ENCODE peak calls at places on chromosomes 5 and 9, in four cellular contexts. J is transverse colon, N is HCT116, P is HepG2. A is an unnamed sample.

GRCh38 chr9:21056931-21057330 is 20.8 kb downstream of the IFNB1 start:
- DNase-seq in J (no peak), N (no peak), P (no peak), A (no peak)

GRCh38 chr5:1507961-1508678 is 15.6 kb downstream of the LPCAT1 start:
- DNase-seq in J (peak; percentile 3), N (no peak), P (no peak), A (peak; percentile 41)

GRCh38 chr9:93107151-93107824 is 11.3 kb downstream of the CARD19 start:
- DNase-seq in J (no peak), N (no peak), P (no peak), A (peak; percentile 43)

GRCh38 chr5:14816999-14817761 is 54.4 kb downstream of the ANKH start:
- DNase-seq in J (no peak), N (no peak), P (no peak), A (peak; percentile 63)

GRCh38 chr9:125540497-125540896 is 166.5 kb downstream of the MAPKAP1 start:
- DNase-seq in J (no peak), N (no peak), P (no peak), A (no peak)

GRCh38 chr9:34675048-34675714 is 12.7 kb upstream of the CCL27 start:
- DNase-seq in J (peak; percentile 78), N (peak; percentile 60), P (peak; percentile 80), A (peak; percentile 84)

GRCh38 chr5:86332851-86333250 is 284.9 kb upstream of the COX7C start:
- DNase-seq in J (no peak), N (no peak), P (no peak), A (no peak)

GRCh38 chr9:137411670-137412380 is 11.1 kb downstream of the EXD3 start:
- DNase-seq in J (peak; percentile 73), N (peak; percentile 75), P (no peak), A (peak; percentile 61)

GRCh38 chr5:23012842-23013241 is 159.7 kb upstream of the CDH12 start:
- DNase-seq in J (no peak), N (no peak), P (no peak), A (no peak)

GRCh38 chr9:100295240-100295639 is 57.5 kb downstream of the TEX10 start:
- DNase-seq in J (no peak), N (no peak), P (no peak), A (peak; percentile 21)

GRCh38 chr9:6805532-6805931 is 47.8 kb downstream of the KDM4C start:
- DNase-seq in J (no peak), N (no peak), P (no peak), A (peak; percentile 28)

GRCh38 chr5:73298251-73299016 is 125.4 kb downstream of the TMEM174 start:
- DNase-seq in J (no peak), N (no peak), P (no peak), A (no peak)

GRCh38 chr5:19975795-19976194 is 12.2 kb downstream of the CDH18 start:
- DNase-seq in J (no peak), N (no peak), P (no peak), A (no peak)

GRCh38 chr5:179994622-179995323 is 76.8 kb downstream of the RNF130 start:
- DNase-seq in J (no peak), N (no peak), P (no peak), A (no peak)

GRCh38 chr5:107676702-107677101 is 6.0 kb upstream of the EFNA5 start:
- DNase-seq in J (no peak), N (no peak), P (no peak), A (no peak)

GRCh38 chr5:154513669-154514084 is 35.6 kb upstream of the HAND1 start:
- DNase-seq in J (no peak), N (no peak), P (no peak), A (no peak)

GRCh38 chr5:84650448-84650847 is 265.8 kb upstream of the EDIL3 start:
- DNase-seq in J (no peak), N (no peak), P (no peak), A (no peak)

GRCh38 chr5:95959964-95960801 is 1.5 kb downstream of the ELL2 start:
- DNase-seq in J (peak; percentile 16), N (no peak), P (no peak), A (no peak)

GRCh38 chr9:94787268-94787667 is 60.8 kb downstream of the AOPEP start:
- DNase-seq in J (no peak), N (no peak), P (no peak), A (no peak)

GRCh38 chr9:93517331-93517730 is 59.1 kb upstream of the PHF2 start:
- DNase-seq in J (no peak), N (no peak), P (no peak), A (no peak)

GRCh38 chr5:150295172-150295611 is 5.6 kb upstream of the CAMK2A start:
- DNase-seq in J (peak; percentile 48), N (no peak), P (peak; percentile 60), A (no peak)

GRCh38 chr9:22240619-22241018 is 206.0 kb upstream of the DMRTA1 start:
- DNase-seq in J (no peak), N (no peak), P (no peak), A (no peak)

GRCh38 chr5:1199649-1200494 is 1.5 kb upstream of the SLC6A19 start:
- DNase-seq in J (no peak), N (no peak), P (peak; percentile 47), A (no peak)

GRCh38 chr9:98783518-98784226 is 12.7 kb downstream of the ANKS6 start:
- DNase-seq in J (no peak), N (no peak), P (no peak), A (no peak)

GRCh38 chr5:133696782-133697507 is 84.6 kb upstream of the FSTL4 start:
- DNase-seq in J (no peak), N (no peak), P (no peak), A (no peak)

GRCh38 chr9:21558627-21559401 is 76.7 kb upstream of the IFNE start:
- DNase-seq in J (no peak), N (no peak), P (no peak), A (no peak)

GRCh38 chr5:132103380-132103951 is 29.9 kb downstream of the CSF2 start:
- DNase-seq in J (peak; percentile 57), N (peak; percentile 86), P (peak; percentile 48), A (no peak)

GRCh38 chr5:172775326-172776234 is 4.6 kb upstream of the DUSP1 start:
- DNase-seq in J (peak; percentile 84), N (no peak), P (peak; percentile 95), A (peak; percentile 88)

GRCh38 chr5:122311888-122312669 is at the start of gene SNCAIP:
- DNase-seq in J (peak; percentile 43), N (no peak), P (no peak), A (peak; percentile 50)

GRCh38 chr5:113447651-113448050 is 12.9 kb upstream of the TSSK1B start:
- DNase-seq in J (no peak), N (no peak), P (peak; percentile 23), A (no peak)

GRCh38 chr9:110626109-110626829 is 42.3 kb upstream of the MUSK start:
- DNase-seq in J (no peak), N (no peak), P (no peak), A (no peak)

GRCh38 chr5:82758881-82759280 is 318.3 kb downstream of the TMEM167A start:
- DNase-seq in J (no peak), N (no peak), P (no peak), A (no peak)

GRCh38 chr5:150513375-150514309 is 5.7 kb downstream of the NDST1 start:
- DNase-seq in J (no peak), N (no peak), P (no peak), A (no peak)

GRCh38 chr5:178257650-178258049 is 25.0 kb upstream of the PHYKPL start:
- DNase-seq in J (no peak), N (no peak), P (no peak), A (no peak)

GRCh38 chr9:136268776-136269175 is 23.2 kb upstream of the QSOX2 start:
- DNase-seq in J (no peak), N (no peak), P (no peak), A (no peak)

GRCh38 chr9:136268318-136268717 is 22.7 kb upstream of the QSOX2 start:
- DNase-seq in J (no peak), N (no peak), P (peak; percentile 23), A (no peak)

GRCh38 chr9:136264803-136265405 is 19.3 kb upstream of the QSOX2 start:
- DNase-seq in J (no peak), N (no peak), P (no peak), A (no peak)

GRCh38 chr9:136265561-136266355 is 20.1 kb upstream of the QSOX2 start:
- DNase-seq in J (no peak), N (no peak), P (no peak), A (no peak)

GRCh38 chr9:136267261-136268111 is 21.9 kb upstream of the QSOX2 start:
- DNase-seq in J (peak; percentile 85), N (peak; percentile 56), P (peak; percentile 54), A (peak; percentile 88)
- H3K27ac ChIP-seq in J (peak overlapping the region; percentile 64), N (peak overlapping the region; percentile 34), P (no peak overlapping the region), A (no peak overlapping the region)

DNA sequence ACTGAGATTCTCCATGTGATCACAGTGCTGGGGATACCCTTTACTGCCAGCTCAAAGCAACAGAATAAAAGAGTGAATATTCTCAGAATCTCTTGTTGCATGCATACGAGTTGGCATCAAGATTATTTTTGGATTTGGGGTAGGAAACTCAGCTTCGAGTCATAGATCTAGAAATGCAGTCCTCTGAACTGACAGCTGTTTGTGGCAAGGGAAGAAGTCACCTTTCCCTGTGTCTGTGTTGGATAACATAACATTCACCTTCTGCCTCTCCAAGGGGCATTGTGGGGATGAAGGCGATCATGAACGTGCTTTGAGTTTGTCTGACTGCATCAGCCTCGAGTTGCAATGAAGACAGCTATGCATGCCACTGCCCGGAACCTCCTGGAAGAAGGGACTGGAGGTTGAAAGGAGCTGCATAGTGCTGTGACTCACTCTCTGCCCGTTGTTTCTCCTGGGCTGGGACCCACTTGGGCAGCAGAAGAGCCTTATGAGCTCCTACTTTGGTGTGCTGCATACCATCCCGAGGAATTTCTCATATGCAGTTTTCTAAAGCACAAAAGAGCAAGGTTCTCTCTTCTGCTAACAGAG is 231.7 kb downstream of the ARHGAP26 start:
- DNase-seq in J (no peak), N (no peak), P (no peak), A (no peak)
- TF ChIP-seq POLR2A in J (no peak), N (no peak), P (no peak), A (no peak)

DNA sequence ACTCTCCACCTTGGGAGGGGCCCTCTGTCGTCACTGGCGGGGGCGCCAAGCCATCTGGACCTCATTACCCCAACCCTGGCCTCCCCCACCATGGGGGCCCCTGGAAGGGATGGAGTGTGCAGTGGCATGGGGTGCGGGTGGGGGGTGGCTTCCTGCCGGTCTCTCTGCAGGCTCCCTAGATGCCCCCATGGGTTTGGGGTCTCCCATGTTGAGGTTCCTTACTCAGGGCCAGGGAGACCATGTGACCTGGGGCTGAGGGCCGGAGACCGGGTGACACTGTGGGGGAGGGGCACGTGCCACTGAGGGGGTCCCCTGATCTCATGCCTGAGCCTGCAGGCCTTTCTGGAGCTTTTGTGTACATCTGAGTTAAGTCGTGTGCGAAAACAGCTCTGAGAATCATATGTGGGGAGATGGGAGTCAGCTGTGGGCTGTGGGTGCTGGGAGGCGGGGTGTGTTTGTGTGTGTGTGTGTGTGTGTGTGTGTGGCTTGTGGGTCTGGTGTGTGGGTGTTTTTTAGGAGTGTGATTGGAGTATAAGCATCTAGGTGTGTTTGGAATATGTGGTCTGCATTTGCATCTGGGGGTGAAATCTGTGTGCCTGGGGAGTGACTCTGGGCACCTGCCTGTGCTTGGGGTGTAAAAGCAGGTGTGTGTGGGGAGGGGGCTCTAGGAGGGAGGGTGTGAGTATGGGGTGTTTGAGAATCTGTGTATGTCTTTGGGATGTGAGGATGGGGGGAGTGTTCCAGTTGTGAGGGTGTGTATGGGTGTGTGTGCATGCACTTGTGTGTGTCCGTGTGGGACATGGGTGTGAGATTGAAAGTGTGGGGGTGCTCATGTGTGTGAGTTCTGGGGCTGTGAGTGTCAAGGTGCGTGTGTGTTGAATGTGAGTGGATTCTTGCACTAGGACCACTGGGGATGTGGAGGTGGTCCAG is 32.1 kb downstream of the GOLGA2 start:
- DNase-seq in J (no peak), N (no peak), P (no peak), A (no peak)
- H3K27ac ChIP-seq in J (peak overlapping the region; percentile 65), N (no peak overlapping the region), P (no peak overlapping the region), A (no peak overlapping the region)

GRCh38 chr5:17217421-17218352 is at the start of gene BASP1:
- DNase-seq in J (peak; percentile 79), N (no peak), P (no peak), A (peak; percentile 85)
- TF ChIP-seq POLR2A in J (peak; percentile 35), N (no peak), P (no peak), A (peak; percentile 71)